ENCODE peak calls at places on chromosomes 3 and 15, in seven cellular contexts. One of them, this sample, is unnamed.

GRCh38 chr3:37671926-37672325 is 189.8 kb upstream of the CTDSPL start:
- DNase-seq in SK-N-SH: no peak
- DNase-seq in neural progenitor cell: no peak
- DNase-seq in MM.1S: no peak
- DNase-seq in hepatocyte: no peak
- DNase-seq in GM23248: no peak
- DNase-seq in GM23338: no peak
- DNase-seq in this sample: no peak

GRCh38 chr3:127915115-127915936 is at the start of gene KBTBD12:
- DNase-seq in GM23248: peak; percentile 12
- DNase-seq in MM.1S: no peak
- DNase-seq in SK-N-SH: no peak
- DNase-seq in neural progenitor cell: peak; percentile 50
- DNase-seq in hepatocyte: no peak
- DNase-seq in GM23338: peak; percentile 66
- DNase-seq in this sample: no peak

GRCh38 chr15:70447511-70447910 is 315.8 kb downstream of the UACA start:
- DNase-seq in SK-N-SH: no peak
- DNase-seq in neural progenitor cell: no peak
- DNase-seq in GM23248: peak; percentile 11
- DNase-seq in MM.1S: no peak
- DNase-seq in hepatocyte: no peak
- DNase-seq in GM23338: no peak
- DNase-seq in this sample: no peak

GRCh38 chr3:138381413-138381901 is 33.1 kb downstream of the MRAS start:
- DNase-seq in neural progenitor cell: no peak
- DNase-seq in SK-N-SH: no peak
- DNase-seq in GM23248: peak; percentile 39
- DNase-seq in GM23338: no peak
- DNase-seq in hepatocyte: no peak
- DNase-seq in MM.1S: no peak
- DNase-seq in this sample: no peak

GRCh38 chr3:171262431-171262830 is 197.8 kb downstream of the TNIK start:
- DNase-seq in GM23248: peak; percentile 57
- DNase-seq in MM.1S: no peak
- DNase-seq in GM23338: no peak
- DNase-seq in hepatocyte: no peak
- DNase-seq in SK-N-SH: no peak
- DNase-seq in neural progenitor cell: no peak
- DNase-seq in this sample: no peak

GRCh38 chr3:24521306-24522154 is 26.9 kb upstream of the THRB start:
- DNase-seq in GM23248: peak; percentile 80
- DNase-seq in neural progenitor cell: peak; percentile 72
- DNase-seq in hepatocyte: peak; percentile 80
- DNase-seq in MM.1S: peak; percentile 57
- DNase-seq in GM23338: peak; percentile 77
- DNase-seq in SK-N-SH: peak; percentile 81
- DNase-seq in this sample: no peak

GRCh38 chr3:13353936-13354542 is 66.1 kb downstream of the NUP210 start:
- DNase-seq in SK-N-SH: peak; percentile 36
- DNase-seq in hepatocyte: no peak
- DNase-seq in MM.1S: no peak
- DNase-seq in GM23248: peak; percentile 57
- DNase-seq in GM23338: no peak
- DNase-seq in neural progenitor cell: peak; percentile 16
- DNase-seq in this sample: no peak

GRCh38 chr3:73056365-73057150 is 4.9 kb upstream of the EBLN2 start:
- DNase-seq in GM23338: peak; percentile 59
- DNase-seq in hepatocyte: peak; percentile 19
- DNase-seq in SK-N-SH: peak; percentile 42
- DNase-seq in neural progenitor cell: peak; percentile 25
- DNase-seq in MM.1S: peak; percentile 22
- DNase-seq in GM23248: peak; percentile 72
- DNase-seq in this sample: peak; percentile 32

GRCh38 chr3:51559266-51559907 is 20.9 kb downstream of the RAD54L2 start:
- DNase-seq in MM.1S: no peak
- DNase-seq in SK-N-SH: peak; percentile 31
- DNase-seq in neural progenitor cell: no peak
- DNase-seq in hepatocyte: peak; percentile 30
- DNase-seq in GM23338: no peak
- DNase-seq in GM23248: peak; percentile 71
- DNase-seq in this sample: no peak

GRCh38 chr15:48614051-48614450 is 31.5 kb downstream of the FBN1 start:
- DNase-seq in hepatocyte: no peak
- DNase-seq in SK-N-SH: no peak
- DNase-seq in GM23248: no peak
- DNase-seq in neural progenitor cell: no peak
- DNase-seq in MM.1S: no peak
- DNase-seq in GM23338: no peak
- DNase-seq in this sample: no peak

GRCh38 chr15:29050870-29051269 is 165.1 kb downstream of the APBA2 start:
- DNase-seq in hepatocyte: no peak
- DNase-seq in SK-N-SH: peak; percentile 67
- DNase-seq in GM23248: peak; percentile 4
- DNase-seq in neural progenitor cell: no peak
- DNase-seq in GM23338: no peak
- DNase-seq in MM.1S: no peak
- DNase-seq in this sample: no peak

GRCh38 chr3:189304465-189305341 is 132.9 kb downstream of the TPRG1 start:
- DNase-seq in hepatocyte: peak; percentile 54
- DNase-seq in neural progenitor cell: no peak
- DNase-seq in GM23248: peak; percentile 46
- DNase-seq in GM23338: peak; percentile 47
- DNase-seq in MM.1S: no peak
- DNase-seq in SK-N-SH: no peak
- DNase-seq in this sample: no peak

GRCh38 chr15:69209661-69210060 is 49.2 kb downstream of the GLCE start:
- DNase-seq in neural progenitor cell: peak; percentile 1
- DNase-seq in GM23248: no peak
- DNase-seq in MM.1S: no peak
- DNase-seq in SK-N-SH: no peak
- DNase-seq in GM23338: no peak
- DNase-seq in hepatocyte: no peak
- DNase-seq in this sample: no peak

GRCh38 chr3:190048831-190049541 is 71.7 kb downstream of the P3H2 start:
- DNase-seq in neural progenitor cell: no peak
- DNase-seq in MM.1S: no peak
- DNase-seq in SK-N-SH: peak; percentile 17
- DNase-seq in hepatocyte: no peak
- DNase-seq in GM23248: peak; percentile 88
- DNase-seq in GM23338: no peak
- DNase-seq in this sample: no peak

GRCh38 chr3:195732951-195733350 is 12.2 kb downstream of the MUC20 start:
- DNase-seq in MM.1S: no peak
- DNase-seq in SK-N-SH: no peak
- DNase-seq in GM23248: no peak
- DNase-seq in hepatocyte: no peak
- DNase-seq in GM23338: no peak
- DNase-seq in neural progenitor cell: no peak
- DNase-seq in this sample: no peak

GRCh38 chr15:98241032-98241554 is 280.6 kb downstream of the ARRDC4 start:
- DNase-seq in MM.1S: no peak
- DNase-seq in neural progenitor cell: no peak
- DNase-seq in GM23338: peak; percentile 62
- DNase-seq in GM23248: no peak
- DNase-seq in hepatocyte: no peak
- DNase-seq in SK-N-SH: no peak
- DNase-seq in this sample: no peak

GRCh38 chr3:53729618-53730017 is 116.6 kb downstream of the CHDH start:
- DNase-seq in GM23248: peak; percentile 28
- DNase-seq in hepatocyte: peak; percentile 39
- DNase-seq in MM.1S: no peak
- DNase-seq in SK-N-SH: no peak
- DNase-seq in neural progenitor cell: no peak
- DNase-seq in GM23338: no peak
- DNase-seq in this sample: no peak

GRCh38 chr3:111690242-111690641 is 95.1 kb upstream of the ZBED2 start:
- DNase-seq in SK-N-SH: no peak
- DNase-seq in hepatocyte: no peak
- DNase-seq in GM23248: peak; percentile 84
- DNase-seq in MM.1S: no peak
- DNase-seq in neural progenitor cell: peak; percentile 40
- DNase-seq in GM23338: no peak
- DNase-seq in this sample: no peak

GRCh38 chr3:187540847-187541246 is 129.3 kb downstream of the SST start:
- DNase-seq in GM23338: no peak
- DNase-seq in neural progenitor cell: no peak
- DNase-seq in MM.1S: no peak
- DNase-seq in GM23248: no peak
- DNase-seq in SK-N-SH: no peak
- DNase-seq in hepatocyte: no peak
- DNase-seq in this sample: no peak

GRCh38 chr3:187545391-187545790 is 124.8 kb downstream of the SST start:
- DNase-seq in GM23248: no peak
- DNase-seq in SK-N-SH: no peak
- DNase-seq in neural progenitor cell: no peak
- DNase-seq in GM23338: no peak
- DNase-seq in MM.1S: no peak
- DNase-seq in hepatocyte: no peak
- DNase-seq in this sample: no peak

GRCh38 chr3:187544326-187544725 is 125.9 kb downstream of the SST start:
- DNase-seq in GM23338: no peak
- DNase-seq in MM.1S: no peak
- DNase-seq in SK-N-SH: no peak
- DNase-seq in neural progenitor cell: no peak
- DNase-seq in hepatocyte: no peak
- DNase-seq in GM23248: no peak
- DNase-seq in this sample: no peak
- TF ChIP-seq EZH2phosphoT487 in GM23338: no peak
- TF ChIP-seq EZH2phosphoT487 in MM.1S: no peak
- TF ChIP-seq EZH2phosphoT487 in SK-N-SH: no peak
- TF ChIP-seq EZH2phosphoT487 in neural progenitor cell: no peak
- TF ChIP-seq EZH2phosphoT487 in hepatocyte: no peak
- TF ChIP-seq EZH2phosphoT487 in GM23248: no peak
- TF ChIP-seq EZH2phosphoT487 in this sample: no peak

GRCh38 chr15:59461521-59461920 is 23.5 kb downstream of the FAM81A start:
- DNase-seq in neural progenitor cell: no peak
- DNase-seq in GM23248: no peak
- DNase-seq in GM23338: no peak
- DNase-seq in hepatocyte: no peak
- DNase-seq in SK-N-SH: no peak
- DNase-seq in MM.1S: no peak
- DNase-seq in this sample: no peak
- TF ChIP-seq EZH2phosphoT487 in neural progenitor cell: no peak
- TF ChIP-seq EZH2phosphoT487 in GM23248: no peak
- TF ChIP-seq EZH2phosphoT487 in GM23338: no peak
- TF ChIP-seq EZH2phosphoT487 in hepatocyte: no peak
- TF ChIP-seq EZH2phosphoT487 in SK-N-SH: no peak
- TF ChIP-seq EZH2phosphoT487 in MM.1S: no peak
- TF ChIP-seq EZH2phosphoT487 in this sample: no peak

DNA sequence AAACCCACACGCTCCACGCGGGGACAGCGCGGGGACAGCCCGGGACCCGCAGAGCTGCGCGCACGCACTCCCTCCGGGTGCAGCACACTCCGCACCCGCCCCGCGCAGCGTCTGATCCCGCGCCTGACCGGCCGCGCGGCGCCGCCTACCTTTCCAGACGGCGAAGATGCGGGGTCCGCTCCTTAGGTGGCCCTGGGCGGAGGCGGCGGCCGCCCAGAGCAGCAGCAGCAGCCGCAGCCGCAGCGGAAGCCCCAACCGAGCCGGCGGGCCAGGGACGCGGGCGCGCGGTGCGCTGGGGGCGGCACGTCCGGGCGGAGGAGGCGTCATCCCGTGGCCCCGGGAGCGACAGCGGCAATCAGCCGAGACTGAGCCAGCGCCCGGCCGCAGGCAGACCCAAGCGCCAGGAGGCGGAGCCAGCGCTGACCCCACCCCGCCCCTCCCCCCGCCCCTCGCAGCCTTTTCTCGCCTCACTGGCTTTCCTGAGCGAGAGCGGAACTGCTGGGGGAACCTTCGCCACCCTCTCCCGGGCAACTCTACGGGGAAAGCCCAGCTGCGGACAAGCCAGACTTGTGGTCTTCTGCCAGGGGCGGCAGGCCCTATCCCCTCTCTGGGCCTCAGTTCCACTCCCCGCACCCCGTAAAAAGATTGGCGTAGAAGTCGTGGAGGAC is at the start of gene SEMA7A:
- DNase-seq in MM.1S: peak; percentile 89
- DNase-seq in neural progenitor cell: peak; percentile 94
- DNase-seq in hepatocyte: peak; percentile 91
- DNase-seq in SK-N-SH: peak; percentile 96
- DNase-seq in GM23248: peak; percentile 92
- DNase-seq in GM23338: peak; percentile 91
- DNase-seq in this sample: peak; percentile 34
- TF ChIP-seq EZH2phosphoT487 in MM.1S: no peak
- TF ChIP-seq EZH2phosphoT487 in neural progenitor cell: no peak
- TF ChIP-seq EZH2phosphoT487 in hepatocyte: no peak
- TF ChIP-seq EZH2phosphoT487 in SK-N-SH: no peak
- TF ChIP-seq EZH2phosphoT487 in GM23248: no peak
- TF ChIP-seq EZH2phosphoT487 in GM23338: no peak
- TF ChIP-seq EZH2phosphoT487 in this sample: no peak

GRCh38 chr3:114444216-114444615 is 150.4 kb downstream of the TIGIT start:
- DNase-seq in GM23248: no peak
- DNase-seq in MM.1S: no peak
- DNase-seq in hepatocyte: no peak
- DNase-seq in SK-N-SH: no peak
- DNase-seq in neural progenitor cell: no peak
- DNase-seq in GM23338: no peak
- DNase-seq in this sample: no peak
- TF ChIP-seq EZH2phosphoT487 in GM23248: no peak
- TF ChIP-seq EZH2phosphoT487 in MM.1S: no peak
- TF ChIP-seq EZH2phosphoT487 in hepatocyte: no peak
- TF ChIP-seq EZH2phosphoT487 in SK-N-SH: no peak
- TF ChIP-seq EZH2phosphoT487 in neural progenitor cell: no peak
- TF ChIP-seq EZH2phosphoT487 in GM23338: no peak
- TF ChIP-seq EZH2phosphoT487 in this sample: no peak

GRCh38 chr15:91710072-91710471 is 143.4 kb upstream of the SLCO3A1 start:
- DNase-seq in GM23248: no peak
- DNase-seq in MM.1S: no peak
- DNase-seq in hepatocyte: no peak
- DNase-seq in SK-N-SH: no peak
- DNase-seq in GM23338: no peak
- DNase-seq in neural progenitor cell: no peak
- DNase-seq in this sample: no peak
- TF ChIP-seq EZH2phosphoT487 in GM23248: no peak
- TF ChIP-seq EZH2phosphoT487 in MM.1S: no peak
- TF ChIP-seq EZH2phosphoT487 in hepatocyte: no peak
- TF ChIP-seq EZH2phosphoT487 in SK-N-SH: no peak
- TF ChIP-seq EZH2phosphoT487 in GM23338: no peak
- TF ChIP-seq EZH2phosphoT487 in neural progenitor cell: no peak
- TF ChIP-seq EZH2phosphoT487 in this sample: no peak

GRCh38 chr15:52095597-52096262 is 16.8 kb downstream of the BCL2L10 start:
- DNase-seq in MM.1S: no peak
- DNase-seq in SK-N-SH: no peak
- DNase-seq in GM23248: peak; percentile 95
- DNase-seq in GM23338: no peak
- DNase-seq in hepatocyte: peak; percentile 25
- DNase-seq in neural progenitor cell: no peak
- DNase-seq in this sample: no peak
- TF ChIP-seq EZH2phosphoT487 in MM.1S: no peak
- TF ChIP-seq EZH2phosphoT487 in SK-N-SH: no peak
- TF ChIP-seq EZH2phosphoT487 in GM23248: no peak
- TF ChIP-seq EZH2phosphoT487 in GM23338: no peak
- TF ChIP-seq EZH2phosphoT487 in hepatocyte: no peak
- TF ChIP-seq EZH2phosphoT487 in neural progenitor cell: no peak
- TF ChIP-seq EZH2phosphoT487 in this sample: no peak

DNA sequence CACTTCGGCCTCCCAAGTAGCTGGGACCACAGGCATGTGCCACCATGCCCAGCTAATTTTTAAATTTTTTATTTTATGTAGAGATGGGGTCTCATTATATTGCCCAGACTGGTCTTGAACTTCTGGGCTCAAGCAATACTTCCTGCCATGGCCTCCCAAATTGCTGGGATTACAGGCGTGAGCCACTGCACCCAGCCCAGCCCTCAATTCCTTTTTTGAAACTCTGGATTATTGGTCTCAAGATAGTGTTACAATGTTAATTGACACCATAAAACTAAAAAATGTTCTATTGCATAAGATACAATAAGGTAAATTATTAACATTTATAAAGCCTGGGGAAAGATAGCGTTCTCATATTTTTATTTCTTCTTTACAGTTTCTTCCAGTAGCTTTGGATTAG is 3.9 kb upstream of the NFKBIZ start:
- DNase-seq in MM.1S: no peak
- DNase-seq in hepatocyte: no peak
- DNase-seq in SK-N-SH: no peak
- DNase-seq in neural progenitor cell: no peak
- DNase-seq in GM23338: no peak
- DNase-seq in GM23248: no peak
- DNase-seq in this sample: no peak
- TF ChIP-seq EZH2phosphoT487 in MM.1S: no peak
- TF ChIP-seq EZH2phosphoT487 in hepatocyte: no peak
- TF ChIP-seq EZH2phosphoT487 in SK-N-SH: no peak
- TF ChIP-seq EZH2phosphoT487 in neural progenitor cell: no peak
- TF ChIP-seq EZH2phosphoT487 in GM23338: no peak
- TF ChIP-seq EZH2phosphoT487 in GM23248: no peak
- TF ChIP-seq EZH2phosphoT487 in this sample: no peak